ENCODE peak calls at places on chromosome 2, in four cellular contexts. E is tibial artery, Y is heart left ventricle, W is GM23338. M is an unnamed sample.
A peak's percentile ranks its signal among the peaks of the same experiment; 100 is the strongest.

GRCh38 chr2:42046819-42047487 is 868 bp upstream of the PKDCC start:
- DNase-seq in Y (peak; percentile 70), E (no peak), W (peak; percentile 91), M (no peak)

GRCh38 chr2:61210332-61210981 is 48.5 kb downstream of the C2orf74 start:
- DNase-seq in E (no peak), Y (no peak), W (no peak), M (no peak)

GRCh38 chr2:235527806-235528480 is 34.1 kb downstream of the AGAP1 start:
- DNase-seq in Y (peak; percentile 28), W (peak; percentile 78), E (no peak), M (no peak)

GRCh38 chr2:71498261-71498701 is 44.9 kb downstream of the DYSF start:
- DNase-seq in W (no peak), Y (no peak), E (peak; percentile 50), M (no peak)

GRCh38 chr2:172082944-172083718 is 2.2 kb upstream of the DLX1 start:
- DNase-seq in W (peak; percentile 70), E (no peak), Y (no peak), M (no peak)

GRCh38 chr2:205557873-205558272 is 124.4 kb upstream of the NRP2 start:
- DNase-seq in Y (no peak), E (no peak), W (no peak), M (no peak)

GRCh38 chr2:179422037-179422643 is 157.5 kb upstream of the SESTD1 start:
- DNase-seq in Y (peak; percentile 61), W (peak; percentile 90), E (peak; percentile 83), M (no peak)

GRCh38 chr2:8656160-8656641 is 25.7 kb upstream of the ID2 start:
- DNase-seq in W (no peak), Y (no peak), E (no peak), M (no peak)

GRCh38 chr2:23745726-23746105 is 181.2 kb downstream of the ATAD2B start:
- DNase-seq in Y (no peak), E (no peak), W (no peak), M (no peak)

GRCh38 chr2:70995227-70995729 is 605 bp upstream of the TEX261 start:
- DNase-seq in W (peak; percentile 76), Y (no peak), E (peak; percentile 63), M (peak; percentile 80)

GRCh38 chr2:109711230-109712125 is 82.6 kb upstream of the RGPD5 start:
- DNase-seq in W (no peak), E (peak; percentile 48), Y (no peak), M (no peak)

GRCh38 chr2:69720404-69720803 is 21.5 kb upstream of the ANXA4 start:
- DNase-seq in E (no peak), W (no peak), Y (no peak), M (no peak)

GRCh38 chr2:102839668-102840388 is 78.0 kb downstream of the TMEM182 start:
- DNase-seq in E (no peak), Y (no peak), W (peak; percentile 89), M (no peak)

GRCh38 chr2:137493261-137493660 is 471.0 kb upstream of the HNMT start:
- DNase-seq in Y (no peak), E (no peak), W (no peak), M (no peak)

GRCh38 chr2:108604196-108604595 is 69.9 kb downstream of the LIMS1 start:
- DNase-seq in E (no peak), W (no peak), Y (no peak), M (no peak)

GRCh38 chr2:8529706-8530277 is 152.1 kb upstream of the ID2 start:
- DNase-seq in Y (no peak), W (no peak), E (no peak), M (no peak)

GRCh38 chr2:5562865-5563264 is 129.3 kb upstream of the SOX11 start:
- DNase-seq in E (no peak), W (no peak), Y (no peak), M (no peak)

GRCh38 chr2:205696541-205697441 is 14.5 kb downstream of the NRP2 start:
- DNase-seq in Y (no peak), W (peak; percentile 60), E (no peak), M (no peak)

GRCh38 chr2:64260817-64261216 is 116.6 kb upstream of the PELI1 start:
- DNase-seq in Y (peak; percentile 61), E (peak; percentile 75), W (no peak), M (no peak)

DNA sequence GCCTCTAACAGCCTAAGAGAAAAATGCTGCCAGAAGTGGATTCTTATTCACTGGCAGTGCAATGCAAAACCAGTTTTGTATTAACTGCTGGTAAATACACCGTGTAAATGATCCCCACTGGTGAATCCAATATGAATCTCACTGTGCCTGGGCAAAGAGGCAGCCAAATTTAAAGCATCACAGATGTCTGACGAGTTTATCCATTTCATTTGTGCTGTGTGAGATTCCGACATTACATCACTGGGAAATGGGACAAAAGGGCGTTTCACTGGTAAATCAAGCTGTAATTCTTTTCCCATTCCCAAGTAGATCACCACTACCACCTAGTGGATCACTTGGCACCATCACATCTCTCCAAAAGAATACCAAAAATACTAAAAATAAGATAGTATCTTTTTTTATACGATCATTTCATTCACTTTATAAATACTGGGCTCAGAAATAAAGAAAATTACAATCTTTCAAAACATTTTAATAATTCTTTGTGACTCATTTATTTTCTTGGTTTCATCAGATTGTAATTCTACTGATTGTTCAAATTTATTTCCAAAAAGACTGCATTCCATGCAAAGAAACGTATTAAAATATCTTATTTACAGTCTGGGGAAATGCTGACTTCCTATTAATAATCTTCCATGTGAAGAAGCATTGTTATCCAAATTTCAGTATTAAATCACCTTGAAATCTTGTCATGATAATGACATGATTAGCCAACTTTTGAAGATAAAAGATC is 125.6 kb downstream of the GRB14 start:
- DNase-seq in E (no peak), Y (no peak), W (peak; percentile 78), M (no peak)
- TF ChIP-seq CTCF in E (peak; percentile 43), Y (peak; percentile 62), W (peak; percentile 75), M (peak; percentile 71)

GRCh38 chr2:37318401-37318800 is 6.2 kb downstream of the PRKD3 start:
- DNase-seq in Y (no peak), E (no peak), W (no peak), M (no peak)

GRCh38 chr2:37315364-37315763 is 9.3 kb downstream of the PRKD3 start:
- DNase-seq in Y (no peak), W (no peak), E (no peak), M (no peak)

GRCh38 chr2:37319754-37320609 is 4.7 kb downstream of the PRKD3 start:
- DNase-seq in E (no peak), W (no peak), Y (no peak), M (no peak)

GRCh38 chr2:37317746-37318145 is 6.9 kb downstream of the PRKD3 start:
- DNase-seq in W (no peak), E (no peak), Y (no peak), M (no peak)

DNA sequence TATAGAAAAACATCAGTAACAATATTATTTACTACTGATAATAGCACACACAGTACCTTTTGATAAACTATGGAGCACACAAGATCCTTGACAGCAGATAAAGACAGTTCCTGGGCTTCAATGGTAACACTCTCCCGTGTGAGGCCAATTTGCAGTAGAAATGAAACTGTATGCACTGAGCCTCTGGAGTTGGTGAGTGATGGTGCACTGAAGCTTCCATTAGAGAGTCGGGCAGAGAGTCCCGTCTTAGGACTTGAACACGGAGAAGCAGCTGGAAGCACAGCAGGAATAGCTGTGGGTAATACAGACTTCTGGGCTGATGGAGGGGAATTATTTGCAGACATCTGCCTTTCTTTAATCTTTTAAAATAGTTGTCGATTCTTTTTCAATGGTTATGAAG is 8.5 kb downstream of the PRKD3 start:
- DNase-seq in E (no peak), W (no peak), Y (no peak), M (no peak)
- TF ChIP-seq CTCF in E (no peak), W (no peak), Y (no peak), M (no peak)

GRCh38 chr2:217360781-217361485 is 501.1 kb upstream of the TNP1 start:
- DNase-seq in E (peak; percentile 81), W (no peak), Y (no peak), M (no peak)

GRCh38 chr2:217361491-217361890 is 501.6 kb upstream of the TNP1 start:
- DNase-seq in E (peak; percentile 74), Y (no peak), W (no peak), M (no peak)

GRCh38 chr2:217357886-217358620 is 498.2 kb upstream of the TNP1 start:
- DNase-seq in E (no peak), W (peak; percentile 47), Y (no peak), M (no peak)

GRCh38 chr2:217362290-217362689 is 502.4 kb upstream of the TNP1 start:
- DNase-seq in Y (no peak), W (no peak), E (no peak), M (no peak)

DNA sequence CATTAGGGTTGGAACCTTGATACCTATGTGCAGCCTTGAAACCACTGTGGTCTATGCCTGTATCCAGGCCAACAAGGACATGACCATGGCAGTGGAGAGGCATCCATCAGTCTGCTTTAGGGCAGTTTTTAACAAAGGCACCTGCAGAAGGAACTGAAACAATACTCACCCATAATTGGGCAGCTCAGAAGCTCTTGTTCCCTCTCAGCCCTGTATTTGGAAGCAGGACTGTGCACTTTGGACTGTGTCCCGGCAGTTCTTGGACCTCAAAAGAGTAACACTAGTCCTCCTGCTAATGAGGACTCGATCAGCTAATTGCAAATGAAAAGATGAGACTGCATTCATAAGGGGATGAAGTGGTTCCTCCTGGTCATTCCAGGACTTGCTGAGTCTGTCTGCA is 500.2 kb upstream of the TNP1 start:
- DNase-seq in W (no peak), Y (no peak), E (no peak), M (no peak)
- TF ChIP-seq CTCF in W (no peak), Y (no peak), E (no peak), M (no peak)

GRCh38 chr2:148644885-148645134 is 259 bp downstream of the EPC2 start:
- DNase-seq in E (no peak), Y (no peak), W (no peak), M (no peak)

GRCh38 chr2:148645925-148646559 is 1.5 kb downstream of the EPC2 start:
- DNase-seq in E (peak; percentile 69), W (peak; percentile 63), Y (no peak), M (no peak)

GRCh38 chr2:148643998-148644884 is at the start of gene EPC2:
- DNase-seq in Y (peak; percentile 95), E (peak; percentile 92), W (peak; percentile 84), M (peak; percentile 96)

GRCh38 chr2:148643421-148643820 is 1.1 kb upstream of the EPC2 start:
- DNase-seq in E (no peak), Y (no peak), W (no peak), M (no peak)

DNA sequence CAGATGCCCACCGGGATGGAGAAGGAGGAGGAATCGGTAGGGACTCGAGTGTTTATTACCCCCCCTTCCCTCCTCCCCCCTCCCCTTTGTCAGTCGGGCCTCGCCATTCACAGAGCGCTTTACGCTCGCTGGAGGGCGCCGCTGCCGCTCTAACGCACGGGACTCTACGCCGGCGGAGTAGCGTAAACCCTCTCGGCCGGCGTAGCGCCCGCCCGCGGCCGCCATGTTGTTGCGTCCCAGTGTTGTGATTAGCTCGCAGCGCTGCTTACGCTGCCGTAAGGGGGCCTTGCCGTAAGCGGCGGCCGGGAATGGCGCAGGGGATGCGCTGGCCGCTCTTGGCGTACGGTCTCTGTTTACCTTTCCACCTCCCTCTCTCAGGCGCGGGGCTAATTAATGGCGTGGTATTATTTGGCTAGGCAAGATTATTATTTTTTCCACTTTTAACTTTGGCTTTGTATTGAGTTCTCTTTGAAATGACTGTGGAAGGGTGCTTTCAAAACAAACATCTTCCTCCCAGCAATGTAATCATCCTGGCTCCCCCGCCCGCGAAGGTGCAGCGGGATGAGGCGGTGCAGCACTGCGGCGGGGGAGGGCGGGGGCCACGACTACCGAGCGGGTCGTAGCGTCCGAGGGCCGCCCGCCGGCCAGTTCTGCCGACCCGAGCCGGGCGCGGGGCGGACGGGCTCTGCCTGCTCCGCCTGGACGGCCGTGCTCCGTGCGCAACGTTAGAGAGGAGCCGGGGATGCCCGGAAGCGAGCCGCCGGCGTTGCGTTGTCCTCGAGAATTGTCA is 779 bp downstream of the EPC2 start:
- DNase-seq in W (peak; percentile 87), E (peak; percentile 97), Y (peak; percentile 97), M (peak; percentile 97)
- TF ChIP-seq CTCF in W (peak; percentile 40), E (peak; percentile 19), Y (peak; percentile 34), M (peak; percentile 41)

M was measured in osteocyte.